ENCODE peak calls at places on chromosomes 5 and 9, in ten cellular contexts. V is CD8-positive, alpha-beta T cell; I is A673; T is lung; R is heart right ventricle; U is sigmoid colon; W is breast epithelium; N is esophagus muscularis mucosa; H is naive thymus-derived CD4-positive, alpha-beta T cell; O is adipocyte. J is an unnamed sample. For H3K4me1 and H3K27me3, the result is how much of the 10 kb centered on the place peaks cover.

GRCh38 chr5:5456858-5457257 is 34.4 kb downstream of the ICE1 start:
- DNase-seq in V (no peak), I (no peak), T (no peak), R (no peak), U (no peak), W (no peak), N (no peak), H (no peak), O (no peak), J (no peak)

GRCh38 chr5:145540375-145540774 is 294.8 kb downstream of the PRELID2 start:
- DNase-seq in V (no peak), I (no peak), T (no peak), R (no peak), U (no peak), W (no peak), N (no peak), H (no peak), O (no peak), J (no peak)

GRCh38 chr5:129118405-129118804 is 23.9 kb downstream of the ISOC1 start:
- DNase-seq in V (no peak), I (no peak), T (no peak), R (no peak), U (no peak), W (no peak), N (no peak), H (no peak), O (no peak), J (no peak)

GRCh38 chr9:98229090-98229395 is 26.4 kb downstream of the TBC1D2 start:
- DNase-seq in V (no peak), I (no peak), T (no peak), R (no peak), U (no peak), W (no peak), N (no peak), H (no peak), O (no peak), J (no peak)

GRCh38 chr9:31067418-31067817 is 1317.0 kb upstream of the ACO1 start:
- DNase-seq in V (no peak), I (no peak), T (no peak), R (no peak), U (no peak), W (no peak), N (no peak), H (no peak), O (no peak), J (no peak)

GRCh38 chr5:1055896-1056610 is 47.5 kb downstream of the NKD2 start:
- DNase-seq in V (no peak), I (no peak), T (no peak), R (peak), U (no peak), W (no peak), N (no peak), H (no peak), O (no peak), J (no peak)

GRCh38 chr5:138986186-138986775 is 111.1 kb upstream of the LRRTM2 start:
- DNase-seq in V (no peak), I (no peak), T (no peak), R (no peak), U (no peak), W (no peak), N (no peak), H (no peak), O (no peak), J (no peak)

GRCh38 chr5:56819027-56819881 is 3.9 kb downstream of the MAP3K1 start:
- DNase-seq in V (no peak), I (peak), T (no peak), R (no peak), U (no peak), W (no peak), N (no peak), H (no peak), O (peak), J (no peak)

GRCh38 chr9:128933731-128934130 is 12.9 kb downstream of the PHYHD1 start:
- DNase-seq in V (no peak), I (no peak), T (no peak), R (no peak), U (peak), W (no peak), N (no peak), H (no peak), O (no peak), J (no peak)

GRCh38 chr5:160083012-160083436 is 36.2 kb downstream of the PWWP2A start:
- DNase-seq in V (no peak), I (peak), T (no peak), R (no peak), U (no peak), W (no peak), N (no peak), H (no peak), O (peak), J (no peak)

GRCh38 chr5:180799194-180799593 is 3.4 kb downstream of the MGAT1 start:
- DNase-seq in V (no peak), I (no peak), T (peak), R (no peak), U (peak), W (no peak), N (no peak), H (no peak), O (no peak), J (peak)

GRCh38 chr9:6408320-6408719 is 4.7 kb upstream of the UHRF2 start:
- DNase-seq in V (no peak), I (no peak), T (no peak), R (no peak), U (no peak), W (no peak), N (no peak), H (no peak), O (no peak), J (no peak)

DNA sequence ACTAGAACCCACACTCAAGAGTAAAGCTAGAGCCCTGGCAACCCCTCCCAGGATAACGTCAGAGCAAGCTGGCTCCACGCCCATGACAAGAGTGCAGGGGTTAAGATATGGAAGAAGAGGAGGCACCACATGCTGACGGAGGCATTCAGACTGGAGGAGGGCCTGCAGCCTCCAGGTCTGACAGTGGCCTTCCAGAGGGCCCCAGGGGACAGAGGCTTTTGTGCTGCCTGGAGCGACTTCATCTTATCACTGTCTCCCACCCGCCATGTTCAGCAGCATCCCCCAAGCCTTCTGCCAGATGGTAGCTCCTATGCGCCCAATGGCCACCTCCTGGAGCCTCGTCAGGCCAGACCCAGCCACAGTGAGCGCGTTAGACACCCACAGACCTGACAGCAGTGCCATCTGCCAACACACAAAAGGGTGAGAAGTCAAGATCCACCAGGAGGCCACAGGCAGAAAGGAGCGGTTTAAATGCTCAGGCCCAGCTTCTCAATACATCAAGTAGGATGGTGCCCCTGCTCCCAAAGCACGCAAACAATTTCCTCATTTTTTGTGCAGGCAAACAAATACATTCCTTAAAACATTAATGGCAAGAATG is 65.8 kb downstream of the C5orf15 start:
- DNase-seq in V (no peak), I (no peak), T (no peak), R (no peak), U (no peak), W (no peak), N (no peak), H (no peak), O (no peak), J (no peak)
- H3K4me1 ChIP-seq in V (under half), I (half or more), T (under half), R (under half), U (under half), W (under half), N (under half), H (under half), O (under half), J (under half)

DNA sequence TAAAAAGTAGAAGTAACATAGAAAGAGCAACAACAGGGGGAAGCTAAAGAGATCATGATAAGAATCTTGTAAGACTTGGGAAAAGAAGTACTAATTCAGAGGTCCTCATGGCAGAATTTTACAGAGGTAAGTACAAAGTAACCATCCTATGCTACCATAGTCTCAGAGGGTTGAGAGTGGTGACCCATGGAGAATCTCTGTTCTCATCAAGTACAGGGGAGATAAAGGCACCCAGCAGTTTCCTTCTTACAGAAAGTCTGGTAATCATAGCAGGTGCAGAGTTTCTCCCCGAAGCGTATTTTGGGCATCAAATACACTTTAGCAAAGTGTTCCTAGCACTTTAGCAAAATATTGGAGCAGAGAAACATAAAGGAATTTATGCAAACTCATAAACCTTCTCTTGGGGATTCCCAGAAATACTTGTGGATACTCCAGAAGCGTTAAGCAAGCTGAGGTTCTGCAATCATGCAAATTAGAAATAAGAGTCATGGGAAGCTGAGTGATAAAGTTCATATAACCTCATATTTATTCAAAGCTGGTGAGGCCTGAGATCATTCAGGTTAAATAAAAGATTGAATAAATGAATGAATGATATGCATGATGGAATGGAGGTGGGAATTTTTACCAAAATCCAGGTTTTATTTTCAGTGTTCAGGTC is 101.0 kb upstream of the SMC2 start:
- DNase-seq in V (no peak), I (no peak), T (no peak), R (no peak), U (no peak), W (no peak), N (no peak), H (no peak), O (no peak), J (no peak)
- H3K4me3 ChIP-seq in V (no peak), I (no peak), T (no peak), R (no peak), U (no peak), W (no peak), N (no peak), H (no peak), O (no peak), J (no peak)

DNA sequence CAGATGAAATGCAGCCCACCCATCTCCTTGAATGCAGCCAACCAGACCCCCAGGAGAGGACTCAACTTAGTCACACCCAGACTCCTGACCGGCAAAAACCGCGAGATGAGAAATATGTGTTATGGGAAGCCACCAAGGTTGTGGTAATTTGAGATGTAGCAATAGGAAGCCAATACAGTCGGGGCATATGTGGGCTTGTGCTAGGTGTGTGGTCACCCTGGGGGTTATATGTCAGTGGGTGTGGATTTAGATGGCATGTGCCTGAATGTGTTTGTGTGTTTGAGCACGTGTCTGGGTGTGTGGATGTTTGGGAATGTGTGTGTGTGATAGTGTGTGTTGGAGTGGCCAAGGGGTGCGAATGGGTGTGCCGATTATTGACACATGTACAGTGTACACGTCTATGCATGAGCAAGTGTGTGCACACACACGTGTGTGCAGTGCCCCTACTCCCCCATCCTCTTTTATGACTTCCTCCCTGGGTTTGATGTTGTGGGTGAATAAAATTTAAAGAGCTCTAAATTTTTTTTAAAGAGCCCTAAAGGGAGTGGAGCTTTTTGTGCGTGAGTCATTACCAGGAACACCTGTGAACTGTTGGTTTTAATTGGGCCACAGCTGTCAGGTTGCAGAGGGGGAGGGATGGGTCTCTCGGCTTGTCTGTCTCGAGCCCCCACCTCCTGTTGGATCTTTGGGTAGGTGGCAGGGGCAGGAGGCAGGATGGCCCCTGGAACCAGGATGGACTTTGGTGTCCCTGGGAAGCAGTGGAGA is 86.8 kb downstream of the LHX2 start:
- DNase-seq in V (no peak), I (no peak), T (no peak), R (no peak), U (no peak), W (no peak), N (no peak), H (no peak), O (no peak), J (no peak)
- H3K27me3 ChIP-seq in V (under half), I (under half), T (under half), R (under half), U (under half), W (under half), N (under half), H (under half), O (half or more), J (under half)

GRCh38 chr5:146699729-146700430 is 178.7 kb downstream of the PPP2R2B start:
- DNase-seq in V (no peak), I (no peak), T (no peak), R (no peak), U (no peak), W (no peak), N (no peak), H (no peak), O (no peak), J (no peak)
- H3K4me1 ChIP-seq in V (under half), I (under half), T (under half), R (under half), U (under half), W (under half), N (under half), H (under half), O (under half), J (under half)

GRCh38 chr9:72751541-72751940 is 201.3 kb downstream of the ALDH1A1 start:
- DNase-seq in V (no peak), I (no peak), T (no peak), R (no peak), U (no peak), W (no peak), N (no peak), H (no peak), O (no peak), J (no peak)

GRCh38 chr9:72753261-72753893 is 199.5 kb downstream of the ALDH1A1 start:
- DNase-seq in V (no peak), I (peak), T (no peak), R (no peak), U (no peak), W (no peak), N (no peak), H (no peak), O (peak), J (no peak)

DNA sequence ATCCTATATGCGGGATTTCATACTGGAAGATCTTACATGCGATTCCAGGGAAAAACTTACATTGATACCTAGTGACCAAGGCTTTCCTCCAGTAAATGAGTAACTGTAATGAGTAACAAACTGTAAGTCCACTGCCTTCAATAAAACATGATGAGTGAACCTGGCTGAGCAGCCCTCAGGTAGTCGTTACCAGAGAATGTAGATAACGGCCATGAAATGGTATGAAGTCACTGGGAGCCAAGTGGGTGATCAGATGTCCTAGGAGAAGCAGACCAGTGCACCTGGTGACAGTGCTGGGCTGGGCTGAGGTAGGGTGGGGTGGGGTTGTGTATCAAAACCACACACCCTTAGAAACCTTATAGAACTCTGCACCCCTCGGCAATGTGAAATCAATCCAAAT is 203.6 kb downstream of the ALDH1A1 start:
- DNase-seq in V (no peak), I (no peak), T (no peak), R (no peak), U (no peak), W (no peak), N (no peak), H (no peak), O (no peak), J (peak)
- H3K4me3 ChIP-seq in V (no peak), I (no peak), T (no peak), R (no peak), U (no peak), W (no peak), N (no peak), H (no peak), O (no peak), J (no peak)

DNA sequence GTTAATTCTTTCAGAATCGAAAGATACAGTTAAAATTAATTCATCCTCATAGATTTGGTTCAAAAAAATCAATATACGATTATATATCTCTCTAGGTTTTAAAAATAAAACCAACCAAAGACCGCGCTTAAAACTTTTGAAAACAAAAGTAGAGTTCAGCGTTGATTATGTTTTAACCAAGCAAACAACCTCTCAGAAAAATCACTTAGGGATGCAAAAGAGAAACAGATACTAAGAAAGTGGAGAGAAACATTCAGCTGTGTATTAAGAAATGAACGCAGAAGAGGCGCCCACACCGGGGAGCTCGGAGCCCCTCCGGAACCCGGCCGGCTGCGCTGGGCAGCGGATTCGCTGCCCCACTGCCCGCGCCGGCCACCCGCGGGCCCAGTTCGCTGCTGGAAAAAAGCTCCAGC is 1.4 kb downstream of the PITX1 start:
- DNase-seq in V (no peak), I (no peak), T (no peak), R (no peak), U (no peak), W (no peak), N (no peak), H (no peak), O (no peak), J (no peak)
- H3K27me3 ChIP-seq in V (half or more), I (half or more), T (under half), R (half or more), U (half or more), W (half or more), N (half or more), H (under half), O (half or more), J (half or more)

GRCh38 chr5:119161430-119161829 is 90.5 kb downstream of the DMXL1 start:
- DNase-seq in V (no peak), I (no peak), T (no peak), R (no peak), U (no peak), W (no peak), N (no peak), H (no peak), O (no peak), J (peak)

GRCh38 chr5:119168401-119168800 is 97.5 kb downstream of the DMXL1 start:
- DNase-seq in V (no peak), I (peak), T (no peak), R (no peak), U (no peak), W (no peak), N (no peak), H (no peak), O (peak), J (no peak)

GRCh38 chr5:119171686-119172085 is 100.8 kb downstream of the DMXL1 start:
- DNase-seq in V (no peak), I (no peak), T (no peak), R (no peak), U (no peak), W (no peak), N (no peak), H (no peak), O (no peak), J (no peak)

DNA sequence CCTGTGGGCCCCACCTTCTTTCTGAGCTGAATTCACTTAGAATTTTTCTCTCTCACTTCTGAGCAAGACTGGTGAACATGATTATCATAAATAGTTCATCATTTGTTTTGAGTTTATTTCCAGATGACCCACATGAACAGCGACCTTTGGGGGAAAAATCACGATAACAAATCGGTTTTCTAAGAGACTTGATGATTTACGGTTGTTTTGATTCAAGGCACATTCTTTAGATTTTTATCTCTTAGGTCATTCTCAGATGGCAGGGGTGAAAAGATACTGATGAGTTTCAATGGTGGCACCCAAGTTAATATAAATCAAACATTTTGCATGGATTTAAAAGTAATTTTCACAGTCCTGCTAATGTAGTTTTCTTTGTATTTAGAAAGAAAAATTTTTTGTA is 95.1 kb downstream of the DMXL1 start:
- DNase-seq in V (no peak), I (no peak), T (no peak), R (no peak), U (no peak), W (no peak), N (no peak), H (no peak), O (no peak), J (no peak)
- H3K4me1 ChIP-seq in V (under half), I (under half), T (under half), R (under half), U (under half), W (under half), N (under half), H (under half), O (under half), J (under half)

J was measured in colonic mucosa.